ENCODE peak calls at places on chromosomes 7 and 10, in ten cellular contexts. W, O, X, N, J, Q, L, U, K and Z are unnamed samples.

GRCh38 chr7:132996581-132997242 is 85.2 kb downstream of the CHCHD3 start:
- DNase-seq in W (no peak), O (no peak), X (no peak), N (no peak), J (no peak), Q (no peak), L (no peak), U (no peak), K (no peak), Z (peak; percentile 69)

GRCh38 chr10:35768011-35768410 is 125.9 kb upstream of the FZD8 start:
- DNase-seq in W (no peak), O (no peak), X (peak; percentile 21), N (no peak), J (no peak), Q (no peak), L (no peak), U (no peak), K (no peak), Z (no peak)

GRCh38 chr7:18019562-18019961 is 8.1 kb downstream of the PRPS1L1 start:
- DNase-seq in W (no peak), O (peak; percentile 21), X (peak; percentile 28), N (peak; percentile 58), J (no peak), Q (no peak), L (no peak), U (no peak), K (peak; percentile 86), Z (peak; percentile 8)

GRCh38 chr10:43863859-43864591 is 215.3 kb upstream of the ZNF32 start:
- DNase-seq in W (no peak), O (peak; percentile 62), X (peak; percentile 69), N (no peak), J (peak; percentile 26), Q (peak; percentile 8), L (no peak), U (no peak), K (peak; percentile 85), Z (no peak)

GRCh38 chr10:122557516-122557915 is 3.0 kb upstream of the DMBT1 start:
- DNase-seq in W (peak; percentile 39), O (no peak), X (no peak), N (no peak), J (no peak), Q (no peak), L (no peak), U (no peak), K (no peak), Z (peak; percentile 36)

GRCh38 chr10:94361161-94361794 is 1.5 kb downstream of the NOC3L start:
- DNase-seq in W (no peak), O (no peak), X (no peak), N (no peak), J (no peak), Q (no peak), L (peak; percentile 0), U (peak; percentile 10), K (peak; percentile 46), Z (no peak)

GRCh38 chr10:131729361-131729760 is 171.4 kb upstream of the PPP2R2D start:
- DNase-seq in W (no peak), O (no peak), X (no peak), N (no peak), J (no peak), Q (no peak), L (no peak), U (no peak), K (no peak), Z (no peak)

GRCh38 chr7:38851321-38851720 is 57.7 kb downstream of the VPS41 start:
- DNase-seq in W (no peak), O (no peak), X (no peak), N (no peak), J (no peak), Q (no peak), L (no peak), U (no peak), K (no peak), Z (no peak)

GRCh38 chr7:124460555-124460954 is 305.0 kb downstream of the GPR37 start:
- DNase-seq in W (no peak), O (no peak), X (no peak), N (no peak), J (no peak), Q (no peak), L (no peak), U (no peak), K (no peak), Z (no peak)

GRCh38 chr7:17532861-17533404 is 234.5 kb downstream of the AHR start:
- DNase-seq in W (no peak), O (peak; percentile 87), X (peak; percentile 65), N (peak; percentile 22), J (no peak), Q (no peak), L (no peak), U (no peak), K (peak; percentile 97), Z (no peak)

GRCh38 chr10:69491611-69492010 is 40.3 kb downstream of the TSPAN15 start:
- DNase-seq in W (no peak), O (no peak), X (no peak), N (no peak), J (no peak), Q (no peak), L (no peak), U (no peak), K (no peak), Z (no peak)

GRCh38 chr10:119489572-119490326 is 52.8 kb downstream of the RGS10 start:
- DNase-seq in W (peak; percentile 83), O (no peak), X (peak; percentile 64), N (peak; percentile 46), J (no peak), Q (no peak), L (no peak), U (peak; percentile 33), K (peak; percentile 64), Z (peak; percentile 70)

GRCh38 chr10:58367049-58367448 is 18.2 kb upstream of the TFAM start:
- DNase-seq in W (no peak), O (no peak), X (no peak), N (no peak), J (no peak), Q (no peak), L (no peak), U (no peak), K (no peak), Z (no peak)

GRCh38 chr7:80722596-80723141 is 84.2 kb downstream of the CD36 start:
- DNase-seq in W (peak; percentile 64), O (peak; percentile 99), X (peak; percentile 84), N (peak; percentile 39), J (peak; percentile 99), Q (no peak), L (no peak), U (peak; percentile 46), K (peak; percentile 99), Z (peak; percentile 86)

GRCh38 chr7:39130740-39131538 is 153.2 kb downstream of the POU6F2 start:
- DNase-seq in W (no peak), O (no peak), X (no peak), N (peak; percentile 87), J (no peak), Q (no peak), L (peak; percentile 71), U (no peak), K (no peak), Z (no peak)

GRCh38 chr10:79070091-79070610 is 1.4 kb downstream of the ZMIZ1 start:
- DNase-seq in W (peak; percentile 52), O (no peak), X (peak; percentile 83), N (peak; percentile 59), J (no peak), Q (no peak), L (no peak), U (no peak), K (peak; percentile 50), Z (peak; percentile 52)

GRCh38 chr10:110324201-110324804 is 19.6 kb upstream of the SMNDC1 start:
- DNase-seq in W (no peak), O (no peak), X (no peak), N (no peak), J (no peak), Q (no peak), L (no peak), U (no peak), K (peak; percentile 40), Z (peak; percentile 82)